ENCODE peak calls at places on chromosomes 4 and X, in ten cellular contexts. W, Z, C, K, G, F, Q, X, M and Y are unnamed samples.

GRCh38 chrX:11423362-11423818 is 130.2 kb downstream of the AMELX start:
- DNase-seq in W (peak), Z (no peak), C (no peak), K (no peak), G (no peak), F (peak), Q (peak), X (no peak), M (no peak), Y (no peak)

GRCh38 chr4:71095141-71095939 is 101.9 kb downstream of the DCK start:
- DNase-seq in W (no peak), Z (no peak), C (no peak), K (no peak), G (no peak), F (no peak), Q (no peak), X (no peak), M (no peak), Y (no peak)

GRCh38 chr4:7108660-7109059 is 40.8 kb upstream of the GRPEL1 start:
- DNase-seq in W (no peak), Z (no peak), C (no peak), K (no peak), G (no peak), F (no peak), Q (no peak), X (no peak), M (no peak), Y (no peak)

GRCh38 chr4:153170407-153170806 is 33.8 kb upstream of the TRIM2 start:
- DNase-seq in W (no peak), Z (no peak), C (no peak), K (no peak), G (peak), F (no peak), Q (no peak), X (no peak), M (no peak), Y (no peak)

GRCh38 chr4:56252561-56253152 is 134.6 kb downstream of the AASDH start:
- DNase-seq in W (no peak), Z (no peak), C (no peak), K (no peak), G (no peak), F (no peak), Q (no peak), X (no peak), M (no peak), Y (no peak)

GRCh38 chr4:179415016-179415841 is 1973.0 kb upstream of the AGA start:
- DNase-seq in W (peak), Z (no peak), C (no peak), K (no peak), G (no peak), F (no peak), Q (peak), X (no peak), M (no peak), Y (no peak)

GRCh38 chr4:25103423-25103822 is 56.8 kb downstream of the SEPSECS start:
- DNase-seq in W (no peak), Z (no peak), C (no peak), K (no peak), G (peak), F (peak), Q (no peak), X (no peak), M (no peak), Y (no peak)

GRCh38 chrX:34132028-34132427 is at the start of gene FAM47A:
- DNase-seq in W (no peak), Z (no peak), C (no peak), K (no peak), G (peak), F (no peak), Q (no peak), X (no peak), M (no peak), Y (no peak)

GRCh38 chrX:53717205-53717604 is 30.7 kb upstream of the HUWE1 start:
- DNase-seq in W (no peak), Z (no peak), C (no peak), K (no peak), G (no peak), F (no peak), Q (no peak), X (no peak), M (no peak), Y (no peak)

GRCh38 chrX:150831863-150832262 is 66.6 kb downstream of the CD99L2 start:
- DNase-seq in W (no peak), Z (no peak), C (no peak), K (no peak), G (no peak), F (no peak), Q (no peak), X (no peak), M (no peak), Y (no peak)

GRCh38 chrX:43718546-43718945 is 62.4 kb downstream of the MAOA start:
- DNase-seq in W (no peak), Z (no peak), C (no peak), K (no peak), G (no peak), F (no peak), Q (peak), X (peak), M (no peak), Y (no peak)

GRCh38 chrX:100648601-100649417 is 4.8 kb downstream of the SRPX2 start:
- DNase-seq in W (no peak), Z (no peak), C (no peak), K (no peak), G (no peak), F (peak), Q (no peak), X (no peak), M (no peak), Y (peak)

GRCh38 chrX:68018248-68019203 is 414.8 kb downstream of the OPHN1 start:
- DNase-seq in W (no peak), Z (no peak), C (no peak), K (no peak), G (peak), F (peak), Q (peak), X (no peak), M (no peak), Y (peak)

GRCh38 chr4:137541181-137541580 is 8.9 kb upstream of the PCDH18 start:
- DNase-seq in W (no peak), Z (no peak), C (no peak), K (no peak), G (no peak), F (no peak), Q (no peak), X (no peak), M (no peak), Y (no peak)

GRCh38 chr4:76850010-76850441 is 47.9 kb downstream of the SOWAHB start:
- DNase-seq in W (peak), Z (no peak), C (no peak), K (no peak), G (no peak), F (peak), Q (peak), X (no peak), M (no peak), Y (no peak)

GRCh38 chr4:184476660-184477059 is 2.3 kb upstream of the IRF2 start:
- DNase-seq in W (no peak), Z (peak), C (peak), K (no peak), G (no peak), F (no peak), Q (no peak), X (no peak), M (peak), Y (no peak)

GRCh38 chr4:77697860-77698599 is 92.4 kb downstream of the CXCL13 start:
- DNase-seq in W (peak), Z (no peak), C (no peak), K (no peak), G (peak), F (peak), Q (peak), X (no peak), M (no peak), Y (peak)

GRCh38 chr4:100591156-100591876 is 73.5 kb upstream of the EMCN start:
- DNase-seq in W (no peak), Z (no peak), C (no peak), K (no peak), G (no peak), F (no peak), Q (no peak), X (no peak), M (no peak), Y (no peak)

GRCh38 chr4:79987401-79987800 is 85.6 kb downstream of the ANTXR2 start:
- DNase-seq in W (no peak), Z (no peak), C (no peak), K (no peak), G (no peak), F (no peak), Q (no peak), X (no peak), M (no peak), Y (no peak)

GRCh38 chr4:132572210-132572609 is 576.9 kb upstream of the PCDH10 start:
- DNase-seq in W (peak), Z (no peak), C (no peak), K (no peak), G (peak), F (no peak), Q (peak), X (no peak), M (no peak), Y (peak)

GRCh38 chrX:50988649-50989048 is 78.1 kb downstream of the BMP15 start:
- DNase-seq in W (no peak), Z (no peak), C (no peak), K (no peak), G (no peak), F (peak), Q (peak), X (peak), M (no peak), Y (peak)

GRCh38 chr4:113935190-113935589 is 44.3 kb downstream of the ARSJ start:
- DNase-seq in W (no peak), Z (no peak), C (no peak), K (no peak), G (no peak), F (no peak), Q (no peak), X (no peak), M (no peak), Y (no peak)

GRCh38 chr4:102404551-102404969 is 59.3 kb upstream of the SLC39A8 start:
- DNase-seq in W (no peak), Z (no peak), C (no peak), K (no peak), G (no peak), F (no peak), Q (no peak), X (no peak), M (no peak), Y (no peak)

GRCh38 chr4:1300466-1301455 is 11.1 kb downstream of the MAEA start:
- DNase-seq in W (peak), Z (no peak), C (no peak), K (peak), G (no peak), F (no peak), Q (peak), X (no peak), M (no peak), Y (no peak)

GRCh38 chr4:166941629-166942028 is 292.7 kb downstream of the SPOCK3 start:
- DNase-seq in W (peak), Z (no peak), C (peak), K (no peak), G (peak), F (peak), Q (peak), X (no peak), M (no peak), Y (no peak)

GRCh38 chr4:165440415-165440882 is 61.6 kb downstream of the CPE start:
- DNase-seq in W (peak), Z (no peak), C (no peak), K (no peak), G (peak), F (peak), Q (peak), X (no peak), M (no peak), Y (peak)

GRCh38 chr4:24224446-24224845 is 334.6 kb upstream of the PPARGC1A start:
- DNase-seq in W (no peak), Z (no peak), C (no peak), K (no peak), G (peak), F (no peak), Q (no peak), X (no peak), M (no peak), Y (no peak)

GRCh38 chr4:6270691-6271121 is 1.1 kb downstream of the WFS1 start:
- DNase-seq in W (no peak), Z (no peak), C (no peak), K (no peak), G (no peak), F (no peak), Q (no peak), X (no peak), M (no peak), Y (no peak)

GRCh38 chrX:155767101-155767878 is 113.9 kb upstream of the VAMP7 start:
- DNase-seq in W (peak), Z (no peak), C (no peak), K (no peak), G (peak), F (peak), Q (peak), X (no peak), M (no peak), Y (peak)

GRCh38 chr4:37715889-37716402 is 29.8 kb upstream of the RELL1 start:
- DNase-seq in W (no peak), Z (no peak), C (peak), K (peak), G (no peak), F (peak), Q (peak), X (no peak), M (no peak), Y (no peak)

GRCh38 chrX:38458071-38458470 is 103.3 kb upstream of the TSPAN7 start:
- DNase-seq in W (no peak), Z (no peak), C (no peak), K (no peak), G (no peak), F (no peak), Q (no peak), X (no peak), M (no peak), Y (no peak)

GRCh38 chrX:25968920-25969319 is 169.2 kb upstream of the MAGEB18 start:
- DNase-seq in W (no peak), Z (no peak), C (no peak), K (no peak), G (peak), F (no peak), Q (peak), X (no peak), M (no peak), Y (peak)